ENCODE peak calls at places on chromosomes 2 and 18, in six cellular contexts. A is mesenchymal stem cell, J is neuronal stem cell, W is IMR-90, M is H1, X is trophoblast cell. Z is an unnamed sample.

GRCh38 chr18:56891870-56892269 is 240.7 kb downstream of the WDR7 start:
- DNase-seq in A (no peak), M (no peak), W (no peak), X (no peak), J (no peak), Z (no peak)

GRCh38 chr18:34821669-34822210 is 111.6 kb downstream of the DTNA start:
- DNase-seq in W (peak; percentile 70), X (no peak), J (no peak), A (peak; percentile 58), M (no peak), Z (no peak)

GRCh38 chr2:64062840-64063239 is 43.6 kb upstream of the VPS54 start:
- DNase-seq in X (peak; percentile 35), W (peak; percentile 82), J (no peak), A (peak; percentile 44), M (no peak), Z (no peak)

GRCh38 chr18:6261938-6262337 is 152.8 kb downstream of the L3MBTL4 start:
- DNase-seq in M (no peak), X (no peak), J (no peak), A (no peak), W (no peak), Z (no peak)

GRCh38 chr2:129755786-129756185 is 223.7 kb upstream of the RAB6C start:
- DNase-seq in W (no peak), J (no peak), X (no peak), M (no peak), A (no peak), Z (no peak)

GRCh38 chr2:240024766-240025165 is 376 bp downstream of the NDUFA10 start:
- DNase-seq in M (no peak), A (peak; percentile 12), W (no peak), J (peak; percentile 3), X (peak; percentile 29), Z (no peak)

GRCh38 chr2:27959496-27959895 is 69.0 kb downstream of the BABAM2 start:
- DNase-seq in X (no peak), A (peak; percentile 58), M (no peak), W (peak; percentile 50), J (no peak), Z (no peak)

GRCh38 chr18:72847134-72847533 is 20.7 kb downstream of the NETO1 start:
- DNase-seq in W (no peak), X (no peak), M (no peak), J (no peak), A (no peak), Z (no peak)

GRCh38 chr2:88933980-88934379 is 242.5 kb downstream of the RPIA start:
- DNase-seq in X (peak; percentile 73), M (no peak), A (no peak), W (no peak), J (no peak), Z (no peak)

GRCh38 chr2:196160101-196160500 is 11.3 kb downstream of the STK17B start:
- DNase-seq in M (no peak), W (peak; percentile 92), A (peak; percentile 88), J (no peak), X (peak; percentile 60), Z (peak; percentile 36)

GRCh38 chr2:62137431-62137830 is 58.5 kb upstream of the B3GNT2 start:
- DNase-seq in X (peak; percentile 39), J (no peak), W (peak; percentile 36), A (peak; percentile 28), M (no peak), Z (no peak)

GRCh38 chr2:234981197-234982095 is 29.6 kb downstream of the SH3BP4 start:
- DNase-seq in X (peak; percentile 95), J (peak; percentile 54), M (peak; percentile 64), W (peak; percentile 100), A (peak; percentile 99), Z (peak; percentile 74)

GRCh38 chr2:191927319-191927867 is 80.5 kb upstream of the CAVIN2 start:
- DNase-seq in A (peak; percentile 83), J (no peak), X (no peak), W (peak; percentile 74), M (no peak), Z (no peak)

DNA sequence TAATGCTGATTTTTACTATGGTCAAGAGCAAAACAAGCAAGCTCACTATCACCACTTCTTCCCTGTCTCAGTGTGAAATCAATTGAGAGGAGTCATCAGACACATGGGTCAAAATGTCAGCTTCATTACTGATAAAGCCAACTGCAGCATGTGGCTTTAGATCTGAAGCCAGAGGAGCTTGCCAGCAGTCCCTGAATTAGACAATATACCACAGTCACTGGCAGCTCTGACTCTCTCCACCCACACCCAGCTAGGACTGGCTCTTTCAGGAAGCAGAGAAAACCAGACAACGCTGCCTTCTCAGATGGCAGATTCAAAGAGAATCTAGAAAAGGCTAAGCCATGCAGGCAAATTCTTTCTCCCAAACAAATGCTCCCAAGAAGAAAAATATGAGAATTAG is 20.0 kb upstream of the ASB18 start:
- DNase-seq in A (no peak), J (no peak), X (no peak), M (no peak), W (no peak), Z (no peak)
- H2BK120ac ChIP-seq in A (no peak overlapping the region), J (no peak overlapping the region), X (no peak overlapping the region), M (no peak overlapping the region), W (no peak overlapping the region), Z (no peak overlapping the region)

DNA sequence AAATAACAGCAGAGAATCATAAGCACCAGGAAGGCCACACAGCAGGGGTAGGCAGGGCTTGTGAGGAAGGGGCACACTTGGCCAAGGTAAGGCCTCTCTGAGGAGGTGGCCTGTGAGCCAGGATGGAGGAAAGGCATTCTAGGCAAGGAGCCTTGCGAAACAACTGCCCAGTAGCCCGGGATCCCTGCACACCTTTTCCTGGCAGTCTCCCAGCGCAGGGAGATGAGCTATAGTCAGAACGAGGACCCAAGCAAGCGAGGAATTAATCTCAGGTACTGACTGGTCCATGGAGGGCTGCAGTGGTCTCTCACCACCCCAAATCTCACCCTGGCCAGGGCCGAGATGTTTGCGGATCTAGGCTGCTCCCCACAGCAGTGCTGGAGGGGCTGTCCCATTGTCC is 64.9 kb upstream of the STPG4 start:
- DNase-seq in A (no peak), M (no peak), J (no peak), X (no peak), W (no peak), Z (no peak)
- H4K91ac ChIP-seq in A (peak overlapping the region; percentile 83), M (no peak overlapping the region), J (no peak overlapping the region), X (peak overlapping the region; percentile 20), W (peak overlapping the region; percentile 86), Z (no peak overlapping the region)

DNA sequence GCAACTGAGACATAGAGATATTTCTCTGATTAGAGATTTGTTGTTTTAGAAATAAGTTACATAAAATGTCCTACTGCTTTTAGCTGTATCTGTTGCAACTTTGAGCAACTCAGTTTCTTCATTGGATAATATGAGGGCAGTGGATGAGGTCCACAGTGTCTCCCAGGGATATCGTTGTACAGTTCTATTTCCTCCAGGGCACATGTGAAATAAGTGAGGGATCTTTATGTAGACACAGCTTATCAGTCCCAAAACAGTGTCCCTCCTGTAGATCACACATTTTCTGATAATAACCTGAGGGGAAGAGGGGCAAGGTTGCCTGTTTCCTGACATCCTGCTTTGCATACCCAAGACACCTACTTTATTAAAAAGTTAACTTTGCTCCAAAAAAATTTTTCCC is 1231.2 kb upstream of the ZEB2 start:
- DNase-seq in X (no peak), A (peak; percentile 37), M (no peak), J (no peak), W (no peak), Z (no peak)
- H4K8ac ChIP-seq in X (no peak overlapping the region), A (peak overlapping the region; percentile 77), M (no peak overlapping the region), J (no peak overlapping the region), W (no peak overlapping the region), Z (no peak overlapping the region)

DNA sequence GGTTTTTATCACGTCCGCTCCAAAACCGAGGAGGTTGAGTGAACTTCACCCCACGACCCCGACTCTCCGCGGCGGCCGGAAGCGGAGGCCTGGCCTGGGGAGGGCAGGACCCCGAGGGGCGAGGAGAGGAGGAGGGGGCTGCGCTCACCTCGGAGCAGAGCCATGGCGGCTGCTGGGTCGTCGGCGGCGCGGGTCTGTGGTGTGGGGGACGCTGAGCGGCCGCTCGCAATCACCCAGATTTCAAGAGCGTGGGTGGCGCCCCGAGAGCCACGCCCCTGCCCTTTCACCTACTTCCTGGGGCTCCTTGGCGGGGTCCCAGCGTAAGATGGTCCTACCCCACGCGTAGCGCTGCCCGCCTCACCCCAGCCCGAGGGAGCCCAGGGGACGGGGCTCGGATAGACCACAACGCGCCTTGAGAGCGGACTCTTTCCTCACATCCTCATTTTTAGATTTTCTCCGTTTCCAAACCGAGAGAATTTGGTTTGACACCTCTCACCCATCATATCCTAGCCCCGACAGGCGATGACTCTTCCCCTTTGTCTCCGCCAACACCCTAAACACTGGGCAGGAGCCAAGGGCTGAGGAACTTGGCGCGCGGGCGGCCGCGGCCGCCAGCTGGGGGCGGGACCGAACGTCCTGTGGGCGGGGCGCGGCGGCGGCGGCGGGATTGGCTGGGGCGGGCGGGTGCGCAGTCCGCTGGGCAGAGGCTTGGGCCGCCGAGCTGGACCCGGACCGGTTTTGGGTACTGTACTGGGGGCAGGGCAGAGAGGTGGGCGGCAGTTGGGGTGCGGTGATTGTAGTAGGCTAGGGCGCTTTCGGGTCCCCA is at the start of gene ACAA2:
- DNase-seq in J (peak; percentile 65), W (peak; percentile 83), M (peak; percentile 90), X (peak; percentile 63), A (peak; percentile 83), Z (peak; percentile 80)
- H2BK120ac ChIP-seq in J (no peak within 1 kb of the TSS), W (peak within 1 kb of the TSS; percentile 92), M (no peak within 1 kb of the TSS), X (peak within 1 kb of the TSS; percentile 78), A (peak within 1 kb of the TSS; percentile 98), Z (no peak within 1 kb of the TSS)